ENCODE peak calls at places on chromosomes 3 and 15, in nine cellular contexts. One of them, this sample, is unnamed.

GRCh38 chr3:72892081-72892763 is 4.4 kb downstream of the GXYLT2 start:
- DNase-seq in uterus: peak
- DNase-seq in NCI-H748 treated with DMSO at 0.1 percent for 48 hours: no peak
- DNase-seq in cardiac fibroblast: peak
- DNase-seq in left cardiac atrium: peak
- DNase-seq in SK-MEL-5: peak
- DNase-seq in activated T-cell treated with anti-CD3 and anti-CD28 coated beads, Interleukin-2, amount 50 U/mL, for 1 hour: no peak
- DNase-seq in RWPE1: peak
- DNase-seq in hepatic stellate cell: peak
- DNase-seq in this sample: peak

GRCh38 chr3:23671901-23672589 is 133.7 kb upstream of the UBE2E1 start:
- DNase-seq in uterus: no peak
- DNase-seq in SK-MEL-5: no peak
- DNase-seq in activated T-cell treated with anti-CD3 and anti-CD28 coated beads, Interleukin-2, amount 50 U/mL, for 1 hour: no peak
- DNase-seq in cardiac fibroblast: peak
- DNase-seq in hepatic stellate cell: no peak
- DNase-seq in RWPE1: peak
- DNase-seq in left cardiac atrium: peak
- DNase-seq in NCI-H748 treated with DMSO at 0.1 percent for 48 hours: no peak
- DNase-seq in this sample: no peak

GRCh38 chr15:41732487-41732886 is 41.8 kb upstream of the MAPKBP1 start:
- DNase-seq in activated T-cell treated with anti-CD3 and anti-CD28 coated beads, Interleukin-2, amount 50 U/mL, for 1 hour: no peak
- DNase-seq in RWPE1: no peak
- DNase-seq in uterus: no peak
- DNase-seq in SK-MEL-5: no peak
- DNase-seq in left cardiac atrium: no peak
- DNase-seq in NCI-H748 treated with DMSO at 0.1 percent for 48 hours: no peak
- DNase-seq in hepatic stellate cell: no peak
- DNase-seq in cardiac fibroblast: no peak
- DNase-seq in this sample: no peak

GRCh38 chr3:12034440-12034839 is 30.3 kb downstream of the SYN2 start:
- DNase-seq in cardiac fibroblast: no peak
- DNase-seq in SK-MEL-5: no peak
- DNase-seq in activated T-cell treated with anti-CD3 and anti-CD28 coated beads, Interleukin-2, amount 50 U/mL, for 1 hour: no peak
- DNase-seq in RWPE1: no peak
- DNase-seq in uterus: no peak
- DNase-seq in NCI-H748 treated with DMSO at 0.1 percent for 48 hours: no peak
- DNase-seq in hepatic stellate cell: no peak
- DNase-seq in left cardiac atrium: no peak
- DNase-seq in this sample: no peak

GRCh38 chr15:78418239-78418638 is 19.8 kb upstream of the IREB2 start:
- DNase-seq in cardiac fibroblast: no peak
- DNase-seq in left cardiac atrium: no peak
- DNase-seq in activated T-cell treated with anti-CD3 and anti-CD28 coated beads, Interleukin-2, amount 50 U/mL, for 1 hour: no peak
- DNase-seq in NCI-H748 treated with DMSO at 0.1 percent for 48 hours: no peak
- DNase-seq in SK-MEL-5: no peak
- DNase-seq in hepatic stellate cell: no peak
- DNase-seq in RWPE1: peak
- DNase-seq in uterus: no peak
- DNase-seq in this sample: peak

GRCh38 chr3:49529567-49529966 is 24.7 kb upstream of the BSN start:
- DNase-seq in cardiac fibroblast: no peak
- DNase-seq in activated T-cell treated with anti-CD3 and anti-CD28 coated beads, Interleukin-2, amount 50 U/mL, for 1 hour: no peak
- DNase-seq in uterus: no peak
- DNase-seq in SK-MEL-5: no peak
- DNase-seq in NCI-H748 treated with DMSO at 0.1 percent for 48 hours: no peak
- DNase-seq in hepatic stellate cell: no peak
- DNase-seq in left cardiac atrium: no peak
- DNase-seq in RWPE1: no peak
- DNase-seq in this sample: no peak

GRCh38 chr3:23806322-23807160 is 786 bp downstream of the UBE2E1 start:
- DNase-seq in activated T-cell treated with anti-CD3 and anti-CD28 coated beads, Interleukin-2, amount 50 U/mL, for 1 hour: peak
- DNase-seq in RWPE1: no peak
- DNase-seq in left cardiac atrium: peak
- DNase-seq in cardiac fibroblast: peak
- DNase-seq in SK-MEL-5: no peak
- DNase-seq in hepatic stellate cell: peak
- DNase-seq in NCI-H748 treated with DMSO at 0.1 percent for 48 hours: no peak
- DNase-seq in uterus: peak
- DNase-seq in this sample: no peak

GRCh38 chr3:130380398-130380797 is 34.9 kb downstream of the COL6A5 start:
- DNase-seq in hepatic stellate cell: no peak
- DNase-seq in activated T-cell treated with anti-CD3 and anti-CD28 coated beads, Interleukin-2, amount 50 U/mL, for 1 hour: no peak
- DNase-seq in RWPE1: no peak
- DNase-seq in NCI-H748 treated with DMSO at 0.1 percent for 48 hours: no peak
- DNase-seq in left cardiac atrium: no peak
- DNase-seq in uterus: no peak
- DNase-seq in cardiac fibroblast: no peak
- DNase-seq in SK-MEL-5: no peak
- DNase-seq in this sample: no peak

GRCh38 chr3:16305121-16305541 is 40.1 kb downstream of the OXNAD1 start:
- DNase-seq in hepatic stellate cell: no peak
- DNase-seq in RWPE1: no peak
- DNase-seq in NCI-H748 treated with DMSO at 0.1 percent for 48 hours: no peak
- DNase-seq in left cardiac atrium: no peak
- DNase-seq in activated T-cell treated with anti-CD3 and anti-CD28 coated beads, Interleukin-2, amount 50 U/mL, for 1 hour: no peak
- DNase-seq in SK-MEL-5: no peak
- DNase-seq in cardiac fibroblast: no peak
- DNase-seq in uterus: no peak
- DNase-seq in this sample: no peak

GRCh38 chr3:53890726-53891499 is 746 bp downstream of the SELENOK start:
- DNase-seq in cardiac fibroblast: peak
- DNase-seq in activated T-cell treated with anti-CD3 and anti-CD28 coated beads, Interleukin-2, amount 50 U/mL, for 1 hour: peak
- DNase-seq in hepatic stellate cell: no peak
- DNase-seq in RWPE1: no peak
- DNase-seq in left cardiac atrium: no peak
- DNase-seq in uterus: peak
- DNase-seq in NCI-H748 treated with DMSO at 0.1 percent for 48 hours: peak
- DNase-seq in SK-MEL-5: peak
- DNase-seq in this sample: peak

GRCh38 chr15:58440181-58440910 is 8.6 kb downstream of the LIPC start:
- DNase-seq in NCI-H748 treated with DMSO at 0.1 percent for 48 hours: no peak
- DNase-seq in SK-MEL-5: no peak
- DNase-seq in cardiac fibroblast: peak
- DNase-seq in hepatic stellate cell: peak
- DNase-seq in RWPE1: peak
- DNase-seq in activated T-cell treated with anti-CD3 and anti-CD28 coated beads, Interleukin-2, amount 50 U/mL, for 1 hour: no peak
- DNase-seq in left cardiac atrium: no peak
- DNase-seq in uterus: peak
- DNase-seq in this sample: peak

GRCh38 chr15:47194718-47195117 is 522.6 kb upstream of the SEMA6D start:
- DNase-seq in NCI-H748 treated with DMSO at 0.1 percent for 48 hours: peak
- DNase-seq in uterus: no peak
- DNase-seq in RWPE1: peak
- DNase-seq in activated T-cell treated with anti-CD3 and anti-CD28 coated beads, Interleukin-2, amount 50 U/mL, for 1 hour: no peak
- DNase-seq in hepatic stellate cell: peak
- DNase-seq in SK-MEL-5: peak
- DNase-seq in cardiac fibroblast: peak
- DNase-seq in left cardiac atrium: no peak
- DNase-seq in this sample: peak

GRCh38 chr3:98817546-98817945 is 54.4 kb downstream of the ST3GAL6 start:
- DNase-seq in uterus: no peak
- DNase-seq in cardiac fibroblast: peak
- DNase-seq in SK-MEL-5: peak
- DNase-seq in NCI-H748 treated with DMSO at 0.1 percent for 48 hours: peak
- DNase-seq in activated T-cell treated with anti-CD3 and anti-CD28 coated beads, Interleukin-2, amount 50 U/mL, for 1 hour: no peak
- DNase-seq in hepatic stellate cell: peak
- DNase-seq in left cardiac atrium: no peak
- DNase-seq in RWPE1: peak
- DNase-seq in this sample: peak

GRCh38 chr15:88649286-88649733 is 10.5 kb downstream of the ISG20 start:
- DNase-seq in SK-MEL-5: peak
- DNase-seq in activated T-cell treated with anti-CD3 and anti-CD28 coated beads, Interleukin-2, amount 50 U/mL, for 1 hour: peak
- DNase-seq in cardiac fibroblast: peak
- DNase-seq in uterus: peak
- DNase-seq in left cardiac atrium: peak
- DNase-seq in RWPE1: peak
- DNase-seq in NCI-H748 treated with DMSO at 0.1 percent for 48 hours: no peak
- DNase-seq in hepatic stellate cell: peak
- DNase-seq in this sample: peak

GRCh38 chr3:188590556-188590955 is 436.6 kb downstream of the LPP start:
- DNase-seq in NCI-H748 treated with DMSO at 0.1 percent for 48 hours: no peak
- DNase-seq in cardiac fibroblast: no peak
- DNase-seq in activated T-cell treated with anti-CD3 and anti-CD28 coated beads, Interleukin-2, amount 50 U/mL, for 1 hour: no peak
- DNase-seq in left cardiac atrium: no peak
- DNase-seq in RWPE1: no peak
- DNase-seq in uterus: no peak
- DNase-seq in hepatic stellate cell: no peak
- DNase-seq in SK-MEL-5: no peak
- DNase-seq in this sample: no peak

GRCh38 chr3:196778755-196779154 is 39.1 kb downstream of the PAK2 start:
- DNase-seq in NCI-H748 treated with DMSO at 0.1 percent for 48 hours: no peak
- DNase-seq in left cardiac atrium: no peak
- DNase-seq in RWPE1: no peak
- DNase-seq in hepatic stellate cell: peak
- DNase-seq in SK-MEL-5: no peak
- DNase-seq in activated T-cell treated with anti-CD3 and anti-CD28 coated beads, Interleukin-2, amount 50 U/mL, for 1 hour: no peak
- DNase-seq in cardiac fibroblast: peak
- DNase-seq in uterus: no peak
- DNase-seq in this sample: peak

GRCh38 chr15:85865070-85865684 is 70.5 kb upstream of the KLHL25 start:
- DNase-seq in RWPE1: peak
- DNase-seq in activated T-cell treated with anti-CD3 and anti-CD28 coated beads, Interleukin-2, amount 50 U/mL, for 1 hour: no peak
- DNase-seq in SK-MEL-5: peak
- DNase-seq in hepatic stellate cell: peak
- DNase-seq in uterus: peak
- DNase-seq in NCI-H748 treated with DMSO at 0.1 percent for 48 hours: no peak
- DNase-seq in cardiac fibroblast: peak
- DNase-seq in left cardiac atrium: no peak
- DNase-seq in this sample: peak

GRCh38 chr15:53230473-53230872 is 440.3 kb upstream of the ONECUT1 start:
- DNase-seq in activated T-cell treated with anti-CD3 and anti-CD28 coated beads, Interleukin-2, amount 50 U/mL, for 1 hour: no peak
- DNase-seq in uterus: no peak
- DNase-seq in left cardiac atrium: no peak
- DNase-seq in SK-MEL-5: no peak
- DNase-seq in NCI-H748 treated with DMSO at 0.1 percent for 48 hours: no peak
- DNase-seq in RWPE1: no peak
- DNase-seq in cardiac fibroblast: no peak
- DNase-seq in hepatic stellate cell: no peak
- DNase-seq in this sample: no peak

GRCh38 chr3:134517796-134518195 is 31.9 kb downstream of the CEP63 start:
- DNase-seq in activated T-cell treated with anti-CD3 and anti-CD28 coated beads, Interleukin-2, amount 50 U/mL, for 1 hour: no peak
- DNase-seq in uterus: no peak
- DNase-seq in cardiac fibroblast: peak
- DNase-seq in RWPE1: no peak
- DNase-seq in SK-MEL-5: no peak
- DNase-seq in hepatic stellate cell: no peak
- DNase-seq in left cardiac atrium: no peak
- DNase-seq in NCI-H748 treated with DMSO at 0.1 percent for 48 hours: no peak
- DNase-seq in this sample: peak

GRCh38 chr3:122233109-122233952 is 49.9 kb downstream of the CASR start:
- DNase-seq in uterus: no peak
- DNase-seq in RWPE1: no peak
- DNase-seq in left cardiac atrium: no peak
- DNase-seq in activated T-cell treated with anti-CD3 and anti-CD28 coated beads, Interleukin-2, amount 50 U/mL, for 1 hour: no peak
- DNase-seq in cardiac fibroblast: no peak
- DNase-seq in SK-MEL-5: no peak
- DNase-seq in hepatic stellate cell: no peak
- DNase-seq in NCI-H748 treated with DMSO at 0.1 percent for 48 hours: no peak
- DNase-seq in this sample: no peak

GRCh38 chr3:65439641-65440040 is 599.1 kb downstream of the MAGI1 start:
- DNase-seq in NCI-H748 treated with DMSO at 0.1 percent for 48 hours: peak
- DNase-seq in activated T-cell treated with anti-CD3 and anti-CD28 coated beads, Interleukin-2, amount 50 U/mL, for 1 hour: no peak
- DNase-seq in uterus: peak
- DNase-seq in SK-MEL-5: peak
- DNase-seq in RWPE1: peak
- DNase-seq in cardiac fibroblast: peak
- DNase-seq in left cardiac atrium: peak
- DNase-seq in hepatic stellate cell: peak
- DNase-seq in this sample: peak

GRCh38 chr3:169668957-169669681 is 5.6 kb upstream of the MECOM start:
- DNase-seq in uterus: peak
- DNase-seq in activated T-cell treated with anti-CD3 and anti-CD28 coated beads, Interleukin-2, amount 50 U/mL, for 1 hour: peak
- DNase-seq in SK-MEL-5: peak
- DNase-seq in cardiac fibroblast: peak
- DNase-seq in hepatic stellate cell: no peak
- DNase-seq in NCI-H748 treated with DMSO at 0.1 percent for 48 hours: peak
- DNase-seq in RWPE1: peak
- DNase-seq in left cardiac atrium: peak
- DNase-seq in this sample: peak

GRCh38 chr3:183536238-183536880 is 19.1 kb downstream of the KLHL6 start:
- DNase-seq in NCI-H748 treated with DMSO at 0.1 percent for 48 hours: no peak
- DNase-seq in SK-MEL-5: no peak
- DNase-seq in uterus: no peak
- DNase-seq in left cardiac atrium: no peak
- DNase-seq in activated T-cell treated with anti-CD3 and anti-CD28 coated beads, Interleukin-2, amount 50 U/mL, for 1 hour: no peak
- DNase-seq in hepatic stellate cell: no peak
- DNase-seq in RWPE1: no peak
- DNase-seq in cardiac fibroblast: no peak
- DNase-seq in this sample: no peak

GRCh38 chr3:190053919-190054672 is 66.6 kb downstream of the P3H2 start:
- DNase-seq in uterus: no peak
- DNase-seq in NCI-H748 treated with DMSO at 0.1 percent for 48 hours: no peak
- DNase-seq in left cardiac atrium: no peak
- DNase-seq in cardiac fibroblast: peak
- DNase-seq in RWPE1: peak
- DNase-seq in hepatic stellate cell: peak
- DNase-seq in SK-MEL-5: peak
- DNase-seq in activated T-cell treated with anti-CD3 and anti-CD28 coated beads, Interleukin-2, amount 50 U/mL, for 1 hour: no peak
- DNase-seq in this sample: peak

GRCh38 chr3:73255609-73256029 is 194.2 kb downstream of the EBLN2 start:
- DNase-seq in activated T-cell treated with anti-CD3 and anti-CD28 coated beads, Interleukin-2, amount 50 U/mL, for 1 hour: no peak
- DNase-seq in SK-MEL-5: peak
- DNase-seq in cardiac fibroblast: peak
- DNase-seq in hepatic stellate cell: no peak
- DNase-seq in RWPE1: peak
- DNase-seq in NCI-H748 treated with DMSO at 0.1 percent for 48 hours: peak
- DNase-seq in left cardiac atrium: peak
- DNase-seq in uterus: peak
- DNase-seq in this sample: peak

GRCh38 chr3:157154563-157155333 is 5.2 kb downstream of the CCNL1 start:
- DNase-seq in NCI-H748 treated with DMSO at 0.1 percent for 48 hours: no peak
- DNase-seq in RWPE1: no peak
- DNase-seq in SK-MEL-5: no peak
- DNase-seq in uterus: no peak
- DNase-seq in hepatic stellate cell: no peak
- DNase-seq in left cardiac atrium: no peak
- DNase-seq in activated T-cell treated with anti-CD3 and anti-CD28 coated beads, Interleukin-2, amount 50 U/mL, for 1 hour: no peak
- DNase-seq in cardiac fibroblast: no peak
- DNase-seq in this sample: no peak

GRCh38 chr3:35651456-35651855 is 12.1 kb downstream of the ARPP21 start:
- DNase-seq in hepatic stellate cell: no peak
- DNase-seq in RWPE1: no peak
- DNase-seq in NCI-H748 treated with DMSO at 0.1 percent for 48 hours: no peak
- DNase-seq in SK-MEL-5: no peak
- DNase-seq in left cardiac atrium: no peak
- DNase-seq in activated T-cell treated with anti-CD3 and anti-CD28 coated beads, Interleukin-2, amount 50 U/mL, for 1 hour: no peak
- DNase-seq in cardiac fibroblast: peak
- DNase-seq in uterus: no peak
- DNase-seq in this sample: no peak

GRCh38 chr3:111210003-111210699 is 138.5 kb downstream of the NECTIN3 start:
- DNase-seq in NCI-H748 treated with DMSO at 0.1 percent for 48 hours: no peak
- DNase-seq in hepatic stellate cell: peak
- DNase-seq in SK-MEL-5: peak
- DNase-seq in uterus: no peak
- DNase-seq in cardiac fibroblast: peak
- DNase-seq in left cardiac atrium: no peak
- DNase-seq in activated T-cell treated with anti-CD3 and anti-CD28 coated beads, Interleukin-2, amount 50 U/mL, for 1 hour: no peak
- DNase-seq in RWPE1: no peak
- DNase-seq in this sample: peak

GRCh38 chr15:50189630-50190029 is 7.6 kb downstream of the SLC27A2 start:
- DNase-seq in hepatic stellate cell: no peak
- DNase-seq in activated T-cell treated with anti-CD3 and anti-CD28 coated beads, Interleukin-2, amount 50 U/mL, for 1 hour: no peak
- DNase-seq in cardiac fibroblast: no peak
- DNase-seq in left cardiac atrium: no peak
- DNase-seq in NCI-H748 treated with DMSO at 0.1 percent for 48 hours: no peak
- DNase-seq in SK-MEL-5: no peak
- DNase-seq in RWPE1: no peak
- DNase-seq in uterus: no peak
- DNase-seq in this sample: no peak

GRCh38 chr15:90344632-90345031 is 7.5 kb upstream of the ZNF774 start:
- DNase-seq in uterus: no peak
- DNase-seq in RWPE1: no peak
- DNase-seq in SK-MEL-5: no peak
- DNase-seq in cardiac fibroblast: no peak
- DNase-seq in left cardiac atrium: no peak
- DNase-seq in activated T-cell treated with anti-CD3 and anti-CD28 coated beads, Interleukin-2, amount 50 U/mL, for 1 hour: no peak
- DNase-seq in hepatic stellate cell: no peak
- DNase-seq in NCI-H748 treated with DMSO at 0.1 percent for 48 hours: no peak
- DNase-seq in this sample: no peak

GRCh38 chr3:151770941-151771340 is 37.2 kb downstream of the AADACL2 start:
- DNase-seq in RWPE1: no peak
- DNase-seq in uterus: peak
- DNase-seq in cardiac fibroblast: peak
- DNase-seq in hepatic stellate cell: peak
- DNase-seq in SK-MEL-5: peak
- DNase-seq in NCI-H748 treated with DMSO at 0.1 percent for 48 hours: no peak
- DNase-seq in left cardiac atrium: peak
- DNase-seq in activated T-cell treated with anti-CD3 and anti-CD28 coated beads, Interleukin-2, amount 50 U/mL, for 1 hour: no peak
- DNase-seq in this sample: peak

This sample was measured in astrocyte.